ENCODE peak calls at places on chromosomes 13 and 19, in six cellular contexts. W is GM06990; E is endothelial cell; I is esophagus squamous epithelium; O is activated naive CD4-positive, alpha-beta T cell treated with anti-CD3 and anti-CD28 coated beads for 36 hours; U is NCI-H460. D is an unnamed sample.

GRCh38 chr19:47765522-47766358 is 12.8 kb upstream of the SELENOW start:
- DNase-seq in W (no peak), E (peak), I (no peak), O (peak), U (peak), D (peak)

GRCh38 chr13:41061914-41062837 is 867 bp downstream of the WBP4 start:
- DNase-seq in W (no peak), E (no peak), I (no peak), O (no peak), U (no peak), D (no peak)

GRCh38 chr19:49111218-49111998 is 2.8 kb upstream of the LIN7B start:
- DNase-seq in W (no peak), E (no peak), I (no peak), O (no peak), U (no peak), D (no peak)

GRCh38 chr19:19634516-19635312 is 6.7 kb upstream of the LPAR2 start:
- DNase-seq in W (no peak), E (no peak), I (no peak), O (no peak), U (no peak), D (no peak)

GRCh38 chr19:28727835-28728159 is 485.2 kb downstream of the UQCRFS1 start:
- DNase-seq in W (no peak), E (no peak), I (no peak), O (no peak), U (no peak), D (no peak)

GRCh38 chr19:43504426-43505185 is at the start of gene PHLDB3:
- DNase-seq in W (no peak), E (no peak), I (no peak), O (peak), U (no peak), D (peak)

GRCh38 chr13:113776231-113777125 is 17.5 kb downstream of the TMEM255B start:
- DNase-seq in W (no peak), E (no peak), I (no peak), O (no peak), U (no peak), D (peak)

GRCh38 chr19:41437944-41438574 is 1.7 kb downstream of the DMAC2 start:
- DNase-seq in W (no peak), E (no peak), I (no peak), O (no peak), U (no peak), D (no peak)

GRCh38 chr13:69946443-69946955 is 161.1 kb upstream of the ATXN8OS start:
- DNase-seq in W (no peak), E (no peak), I (no peak), O (no peak), U (no peak), D (no peak)

GRCh38 chr13:98222081-98222554 is 45.0 kb upstream of the RNF113B start:
- DNase-seq in W (no peak), E (no peak), I (no peak), O (no peak), U (no peak), D (no peak)

GRCh38 chr19:10139952-10140351 is 20.3 kb upstream of the EIF3G start:
- DNase-seq in W (no peak), E (no peak), I (no peak), O (no peak), U (no peak), D (no peak)

GRCh38 chr19:45623984-45624383 is 15.2 kb downstream of the EML2 start:
- DNase-seq in W (no peak), E (no peak), I (no peak), O (no peak), U (no peak), D (no peak)

GRCh38 chr13:77430377-77430951 is 103.6 kb upstream of the MYCBP2 start:
- DNase-seq in W (peak), E (no peak), I (no peak), O (no peak), U (no peak), D (no peak)

GRCh38 chr19:44943801-44944249 is 1.8 kb downstream of the APOC4 start:
- DNase-seq in W (peak), E (no peak), I (no peak), O (no peak), U (no peak), D (no peak)